ENCODE peak calls at places on chromosome 20, in nine cellular contexts. N, F, S, O, U, Y, K, J and Q are unnamed samples.
A peak's percentile ranks its signal among the peaks of the same experiment; 100 is the strongest.

GRCh38 chr20:4068708-4069107 is 53.4 kb upstream of the RNF24 start:
- DNase-seq in U (no peak), J (peak; percentile 57), Y (no peak), K (peak; percentile 18), N (no peak), O (no peak), S (no peak), F (no peak), Q (no peak)

GRCh38 chr20:58471161-58471834 is 43.9 kb downstream of the APCDD1L start:
- DNase-seq in U (peak; percentile 82), N (peak; percentile 6), F (no peak), J (no peak), K (no peak), Y (no peak), S (peak; percentile 57), O (no peak), Q (no peak)

GRCh38 chr20:6767536-6768227 is at the start of gene BMP2:
- DNase-seq in K (peak; percentile 81), F (peak; percentile 51), U (peak; percentile 76), O (peak; percentile 74), Y (peak; percentile 67), N (peak; percentile 76), J (peak; percentile 10), S (peak; percentile 70), Q (no peak)

GRCh38 chr20:48788486-48789072 is 39.2 kb downstream of the PREX1 start:
- DNase-seq in K (peak; percentile 77), O (no peak), S (no peak), Y (no peak), N (no peak), U (no peak), J (no peak), F (no peak), Q (no peak)

GRCh38 chr20:5918856-5919633 is 31.3 kb downstream of the TRMT6 start:
- DNase-seq in U (no peak), N (peak; percentile 63), K (no peak), Y (no peak), F (no peak), S (no peak), J (no peak), O (peak; percentile 67), Q (no peak)

GRCh38 chr20:49717693-49718092 is 4.0 kb upstream of the B4GALT5 start:
- DNase-seq in Y (no peak), N (no peak), O (peak; percentile 7), J (peak; percentile 39), F (no peak), K (no peak), U (no peak), S (no peak), Q (no peak)

GRCh38 chr20:58297394-58297793 is 12.1 kb upstream of the RAB22A start:
- DNase-seq in N (no peak), J (no peak), O (no peak), F (no peak), K (no peak), Y (no peak), S (no peak), U (no peak), Q (no peak)

GRCh38 chr20:51586005-51586440 is 43.5 kb upstream of the NFATC2 start:
- DNase-seq in Y (no peak), S (no peak), K (no peak), N (peak; percentile 95), J (no peak), U (no peak), O (no peak), F (no peak), Q (no peak)

GRCh38 chr20:46351357-46352058 is 43.2 kb upstream of the CDH22 start:
- DNase-seq in F (no peak), O (no peak), K (peak; percentile 44), Y (no peak), J (no peak), U (no peak), S (no peak), N (no peak), Q (no peak)

GRCh38 chr20:63342561-63343459 is 18.3 kb downstream of the CHRNA4 start:
- DNase-seq in Y (no peak), S (peak; percentile 8), J (no peak), O (no peak), K (peak; percentile 55), U (peak; percentile 53), F (no peak), N (no peak), Q (no peak)

GRCh38 chr20:56762829-56763228 is 133.7 kb downstream of the TFAP2C start:
- DNase-seq in Y (no peak), F (no peak), K (no peak), S (no peak), N (no peak), O (no peak), J (no peak), U (no peak), Q (no peak)

GRCh38 chr20:53524589-53525311 is 68.9 kb downstream of the ZNF217 start:
- DNase-seq in Y (no peak), K (no peak), N (no peak), U (no peak), S (no peak), J (no peak), F (no peak), O (no peak), Q (no peak)

GRCh38 chr20:17643531-17644188 is 38.4 kb downstream of the RRBP1 start:
- DNase-seq in O (peak; percentile 19), N (no peak), S (peak; percentile 43), U (peak; percentile 24), Y (peak; percentile 10), J (no peak), F (peak; percentile 45), K (peak; percentile 27), Q (no peak)
- H3K4me1 ChIP-seq in O (peaks cover 8% of the 10 kb centered on the region), N (no peaks in the 10 kb centered on the region), S (peaks cover 38% of the 10 kb centered on the region), U (no peaks in the 10 kb centered on the region), Y (peaks cover 33% of the 10 kb centered on the region), J (peaks cover 11% of the 10 kb centered on the region), F (no peaks in the 10 kb centered on the region), K (peaks cover 19% of the 10 kb centered on the region), Q (no peaks in the 10 kb centered on the region)

DNA sequence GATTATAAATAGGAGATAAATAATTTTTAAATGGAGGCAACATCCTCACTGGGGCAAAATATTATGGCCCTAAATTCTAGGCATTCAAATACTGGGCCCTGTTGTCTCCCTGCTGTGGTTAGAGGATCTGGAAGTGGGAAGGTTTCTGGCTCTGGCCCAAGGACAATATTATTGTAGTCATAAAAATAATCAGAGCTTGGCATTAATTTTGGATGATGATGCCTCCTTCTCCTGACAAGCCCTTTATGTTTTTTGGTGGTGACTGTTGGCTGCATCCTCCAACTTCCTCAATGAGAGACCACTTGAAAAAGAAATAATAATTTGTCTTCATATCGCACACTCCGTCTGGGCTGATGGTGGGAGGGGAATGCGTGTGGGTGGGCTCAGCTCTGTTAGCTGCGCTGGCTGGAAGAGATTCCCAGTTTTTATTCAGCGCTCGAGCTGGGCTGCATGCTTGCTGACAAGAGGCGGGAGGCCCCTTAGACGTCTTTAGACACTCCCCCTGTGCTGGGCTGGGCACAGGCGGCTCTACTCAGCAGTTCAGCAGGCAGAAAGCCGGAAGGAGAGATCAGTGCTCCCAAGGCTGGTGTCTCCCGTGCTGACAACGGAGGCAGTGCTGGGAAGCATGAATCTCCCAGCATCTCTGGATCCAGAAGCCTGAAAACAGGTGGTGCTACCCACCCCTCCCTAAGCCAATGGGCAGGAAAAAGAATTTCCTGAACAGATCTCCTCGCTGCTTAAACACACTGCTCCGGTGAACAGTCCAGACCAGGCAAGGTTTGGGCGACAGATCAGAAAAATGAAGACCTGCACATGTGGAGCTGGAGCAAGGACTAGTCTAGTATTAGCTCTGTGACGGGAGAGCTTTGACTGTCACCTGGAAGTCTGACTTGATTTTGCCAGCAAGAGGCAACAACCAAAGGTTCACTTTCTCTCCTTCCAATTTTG is 97.7 kb downstream of the SYCP2 start:
- DNase-seq in J (no peak), Y (no peak), O (no peak), S (peak; percentile 58), N (peak; percentile 41), U (no peak), F (no peak), K (peak; percentile 72), Q (no peak)
- H3K4me3 ChIP-seq in J (no peak overlapping the region), Y (peak overlapping the region; percentile 30), O (no peak overlapping the region), S (peak overlapping the region; percentile 26), N (peak overlapping the region; percentile 25), U (peak overlapping the region; percentile 41), F (peak overlapping the region; percentile 9), K (no peak overlapping the region), Q (no peak overlapping the region)

GRCh38 chr20:41174782-41175181 is 37.4 kb downstream of the PLCG1 start:
- DNase-seq in K (peak; percentile 47), N (peak; percentile 22), J (no peak), U (no peak), F (no peak), Y (no peak), S (no peak), O (no peak), Q (no peak)

GRCh38 chr20:41174373-41174772 is 37.0 kb downstream of the PLCG1 start:
- DNase-seq in O (no peak), K (peak; percentile 67), N (no peak), J (no peak), S (no peak), Y (no peak), U (peak; percentile 4), F (no peak), Q (no peak)

GRCh38 chr20:41176711-41177552 is 39.6 kb downstream of the PLCG1 start:
- DNase-seq in Y (no peak), J (no peak), S (no peak), N (no peak), F (no peak), K (no peak), O (no peak), U (no peak), Q (no peak)

GRCh38 chr20:41175201-41175651 is 37.9 kb downstream of the PLCG1 start:
- DNase-seq in O (no peak), S (no peak), U (peak; percentile 4), Y (no peak), K (no peak), F (no peak), J (no peak), N (no peak), Q (no peak)

GRCh38 chr20:41175727-41176330 is 38.5 kb downstream of the PLCG1 start:
- DNase-seq in N (no peak), K (no peak), J (no peak), O (no peak), U (peak; percentile 14), Y (no peak), F (no peak), S (no peak), Q (no peak)
- H3K4me1 ChIP-seq in N (peaks cover 43% of the 10 kb centered on the region), K (peaks cover 6% of the 10 kb centered on the region), J (no peaks in the 10 kb centered on the region), O (peaks cover 7% of the 10 kb centered on the region), U (peaks cover 17% of the 10 kb centered on the region), Y (peaks cover 55% of the 10 kb centered on the region), F (peaks cover 7% of the 10 kb centered on the region), S (peaks cover 32% of the 10 kb centered on the region), Q (no peaks in the 10 kb centered on the region)

GRCh38 chr20:45051497-45052060 is 49.3 kb downstream of the KCNS1 start:
- DNase-seq in U (no peak), N (no peak), O (no peak), J (no peak), Y (no peak), K (no peak), F (no peak), S (no peak), Q (no peak)

GRCh38 chr20:45056473-45057148 is 44.3 kb downstream of the KCNS1 start:
- DNase-seq in Y (no peak), N (no peak), J (no peak), F (no peak), O (no peak), K (no peak), U (no peak), S (no peak), Q (no peak)

GRCh38 chr20:45055056-45055455 is 45.9 kb downstream of the KCNS1 start:
- DNase-seq in K (no peak), S (no peak), Y (no peak), O (no peak), U (no peak), F (no peak), N (no peak), J (no peak), Q (no peak)

GRCh38 chr20:45052698-45053440 is 48.1 kb downstream of the KCNS1 start:
- DNase-seq in Y (no peak), U (no peak), N (peak; percentile 68), S (no peak), J (no peak), K (no peak), O (no peak), F (no peak), Q (no peak)

GRCh38 chr20:45053441-45054351 is 47.2 kb downstream of the KCNS1 start:
- DNase-seq in S (no peak), K (no peak), O (no peak), J (no peak), N (no peak), F (no peak), U (no peak), Y (no peak), Q (no peak)
- H3K4me3 ChIP-seq in S (no peak overlapping the region), K (no peak overlapping the region), O (no peak overlapping the region), J (no peak overlapping the region), N (peak overlapping the region; percentile 5), F (no peak overlapping the region), U (no peak overlapping the region), Y (no peak overlapping the region), Q (no peak overlapping the region)